ENCODE peak calls at places on chromosomes 11 and 22, in nine cellular contexts. One of them, this sample, is unnamed.

GRCh38 chr11:7016011-7016410 is 4.1 kb downstream of the ZNF214 start:
- DNase-seq in testis: no peak
- DNase-seq in transverse colon: no peak
- DNase-seq in A549: no peak
- DNase-seq in sigmoid colon: no peak
- DNase-seq in spleen: no peak
- DNase-seq in ovary: no peak
- DNase-seq in IMR-90: no peak
- DNase-seq in stomach: no peak
- DNase-seq in this sample: no peak

GRCh38 chr22:40178417-40179409 is 988 bp downstream of the TNRC6B start:
- DNase-seq in testis: peak; percentile 57
- DNase-seq in transverse colon: peak; percentile 37
- DNase-seq in A549: no peak
- DNase-seq in sigmoid colon: no peak
- DNase-seq in spleen: peak; percentile 77
- DNase-seq in ovary: no peak
- DNase-seq in IMR-90: peak; percentile 57
- DNase-seq in stomach: no peak
- DNase-seq in this sample: peak; percentile 60

GRCh38 chr11:28838741-28839140 is 730.6 kb downstream of the METTL15 start:
- DNase-seq in testis: no peak
- DNase-seq in transverse colon: no peak
- DNase-seq in A549: no peak
- DNase-seq in sigmoid colon: no peak
- DNase-seq in spleen: no peak
- DNase-seq in ovary: no peak
- DNase-seq in IMR-90: peak; percentile 84
- DNase-seq in stomach: no peak
- DNase-seq in this sample: no peak

GRCh38 chr22:49106136-49106930 is 721.3 kb downstream of the BRD1 start:
- DNase-seq in testis: no peak
- DNase-seq in transverse colon: no peak
- DNase-seq in A549: no peak
- DNase-seq in sigmoid colon: peak; percentile 40
- DNase-seq in spleen: no peak
- DNase-seq in ovary: no peak
- DNase-seq in IMR-90: no peak
- DNase-seq in stomach: no peak
- DNase-seq in this sample: no peak

GRCh38 chr22:29265306-29265705 is 2.5 kb downstream of the RHBDD3 start:
- DNase-seq in testis: no peak
- DNase-seq in transverse colon: no peak
- DNase-seq in A549: no peak
- DNase-seq in sigmoid colon: no peak
- DNase-seq in spleen: peak; percentile 75
- DNase-seq in ovary: peak; percentile 23
- DNase-seq in IMR-90: no peak
- DNase-seq in stomach: no peak
- DNase-seq in this sample: no peak

GRCh38 chr11:4459470-4459869 is 10.4 kb downstream of the OR52K2 start:
- DNase-seq in testis: peak; percentile 27
- DNase-seq in transverse colon: peak; percentile 17
- DNase-seq in A549: no peak
- DNase-seq in sigmoid colon: no peak
- DNase-seq in spleen: peak; percentile 75
- DNase-seq in ovary: peak; percentile 54
- DNase-seq in IMR-90: no peak
- DNase-seq in stomach: no peak
- DNase-seq in this sample: peak; percentile 17

GRCh38 chr11:7571640-7572000 is 57.8 kb downstream of the PPFIBP2 start:
- DNase-seq in testis: peak; percentile 85
- DNase-seq in transverse colon: peak; percentile 82
- DNase-seq in A549: peak; percentile 79
- DNase-seq in sigmoid colon: peak; percentile 73
- DNase-seq in spleen: no peak
- DNase-seq in ovary: peak; percentile 83
- DNase-seq in IMR-90: peak; percentile 69
- DNase-seq in stomach: peak; percentile 79
- DNase-seq in this sample: peak; percentile 77

GRCh38 chr11:102831128-102831708 is 12.2 kb downstream of the MMP3 start:
- DNase-seq in testis: peak; percentile 56
- DNase-seq in transverse colon: peak; percentile 51
- DNase-seq in A549: peak; percentile 16
- DNase-seq in sigmoid colon: peak; percentile 70
- DNase-seq in spleen: no peak
- DNase-seq in ovary: no peak
- DNase-seq in IMR-90: peak; percentile 23
- DNase-seq in stomach: no peak
- DNase-seq in this sample: no peak

GRCh38 chr11:121321614-121322243 is 29.2 kb downstream of the SC5D start:
- DNase-seq in testis: peak; percentile 73
- DNase-seq in transverse colon: peak; percentile 49
- DNase-seq in A549: peak; percentile 15
- DNase-seq in sigmoid colon: no peak
- DNase-seq in spleen: no peak
- DNase-seq in ovary: no peak
- DNase-seq in IMR-90: peak; percentile 1
- DNase-seq in stomach: no peak
- DNase-seq in this sample: peak; percentile 18

GRCh38 chr11:70483940-70484339 is 85.6 kb downstream of the CTTN start:
- DNase-seq in testis: no peak
- DNase-seq in transverse colon: no peak
- DNase-seq in A549: no peak
- DNase-seq in sigmoid colon: no peak
- DNase-seq in spleen: no peak
- DNase-seq in ovary: no peak
- DNase-seq in IMR-90: no peak
- DNase-seq in stomach: no peak
- DNase-seq in this sample: no peak

GRCh38 chr11:9571766-9572120 is 1.7 kb upstream of the WEE1 start:
- DNase-seq in testis: no peak
- DNase-seq in transverse colon: no peak
- DNase-seq in A549: no peak
- DNase-seq in sigmoid colon: no peak
- DNase-seq in spleen: no peak
- DNase-seq in ovary: no peak
- DNase-seq in IMR-90: no peak
- DNase-seq in stomach: no peak
- DNase-seq in this sample: no peak

GRCh38 chr11:128235958-128236357 is 351.4 kb downstream of the ETS1 start:
- DNase-seq in testis: no peak
- DNase-seq in transverse colon: no peak
- DNase-seq in A549: no peak
- DNase-seq in sigmoid colon: peak; percentile 69
- DNase-seq in spleen: no peak
- DNase-seq in ovary: peak; percentile 26
- DNase-seq in IMR-90: no peak
- DNase-seq in stomach: no peak
- DNase-seq in this sample: no peak

GRCh38 chr22:17243524-17243923 is 24.3 kb upstream of the ADA2 start:
- DNase-seq in testis: no peak
- DNase-seq in transverse colon: peak; percentile 27
- DNase-seq in A549: peak; percentile 9
- DNase-seq in sigmoid colon: no peak
- DNase-seq in spleen: peak; percentile 82
- DNase-seq in ovary: no peak
- DNase-seq in IMR-90: no peak
- DNase-seq in stomach: no peak
- DNase-seq in this sample: peak; percentile 61

DNA sequence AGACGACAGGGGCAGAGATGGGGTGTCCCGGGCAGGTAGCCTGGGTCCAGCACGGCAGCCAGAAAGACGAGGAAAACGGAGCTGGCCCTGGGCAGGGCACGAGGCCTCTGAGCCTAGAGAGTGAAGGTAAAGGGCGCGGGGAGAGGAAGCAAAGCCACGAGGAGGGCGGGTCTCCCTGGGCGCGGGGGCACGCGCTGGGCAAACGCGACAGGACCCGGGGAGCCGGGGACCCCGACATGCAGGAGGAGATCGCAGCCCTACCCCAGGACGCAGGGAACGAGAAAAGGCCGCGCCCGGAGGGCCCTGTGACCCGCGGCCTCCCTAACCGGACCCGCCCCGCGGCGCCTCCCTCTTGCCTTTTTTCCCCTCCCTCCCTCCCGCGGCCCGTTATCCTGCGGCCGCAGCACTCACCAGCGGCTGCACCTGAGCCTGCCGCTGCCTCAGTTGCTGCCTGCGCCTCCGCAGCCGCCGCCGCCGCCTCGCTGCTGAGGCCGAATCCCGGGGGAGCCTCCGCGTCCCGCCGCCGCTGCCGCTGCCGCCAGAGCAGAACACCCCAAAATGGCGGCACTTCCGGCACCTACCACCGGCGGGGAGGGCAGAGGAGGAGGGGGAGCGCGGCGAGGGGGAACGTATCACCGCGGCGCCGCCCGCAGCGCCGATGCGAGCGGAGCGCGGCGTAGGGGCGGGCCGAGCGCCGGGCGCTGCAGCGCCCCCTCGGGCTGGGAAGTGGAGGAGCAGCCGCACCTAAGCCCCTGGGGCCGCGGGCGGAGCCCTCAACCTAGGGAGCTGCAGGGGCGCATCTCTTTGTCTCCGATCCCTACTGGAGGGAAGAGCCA is at the start of gene CELF1:
- DNase-seq in testis: peak; percentile 95
- DNase-seq in transverse colon: peak; percentile 93
- DNase-seq in A549: peak; percentile 90
- DNase-seq in sigmoid colon: peak; percentile 95
- DNase-seq in spleen: peak; percentile 99
- DNase-seq in ovary: peak; percentile 91
- DNase-seq in IMR-90: peak; percentile 83
- DNase-seq in stomach: peak; percentile 92
- DNase-seq in this sample: peak; percentile 96
- TF ChIP-seq POLR2A in testis: no peak
- TF ChIP-seq POLR2A in transverse colon: peak; percentile 46
- TF ChIP-seq POLR2A in A549: peak; percentile 73
- TF ChIP-seq POLR2A in sigmoid colon: peak; percentile 36
- TF ChIP-seq POLR2A in spleen: peak; percentile 46
- TF ChIP-seq POLR2A in ovary: peak; percentile 63
- TF ChIP-seq POLR2A in IMR-90: peak; percentile 43
- TF ChIP-seq POLR2A in stomach: no peak
- TF ChIP-seq POLR2A in this sample: peak; percentile 26

GRCh38 chr11:251550-251949 is 14.8 kb downstream of the PSMD13 start:
- DNase-seq in testis: no peak
- DNase-seq in transverse colon: no peak
- DNase-seq in A549: peak; percentile 23
- DNase-seq in sigmoid colon: no peak
- DNase-seq in spleen: no peak
- DNase-seq in ovary: no peak
- DNase-seq in IMR-90: no peak
- DNase-seq in stomach: no peak
- DNase-seq in this sample: no peak
- TF ChIP-seq POLR2A in testis: no peak
- TF ChIP-seq POLR2A in transverse colon: no peak
- TF ChIP-seq POLR2A in A549: no peak
- TF ChIP-seq POLR2A in sigmoid colon: no peak
- TF ChIP-seq POLR2A in spleen: no peak
- TF ChIP-seq POLR2A in ovary: no peak
- TF ChIP-seq POLR2A in IMR-90: no peak
- TF ChIP-seq POLR2A in stomach: no peak
- TF ChIP-seq POLR2A in this sample: no peak

DNA sequence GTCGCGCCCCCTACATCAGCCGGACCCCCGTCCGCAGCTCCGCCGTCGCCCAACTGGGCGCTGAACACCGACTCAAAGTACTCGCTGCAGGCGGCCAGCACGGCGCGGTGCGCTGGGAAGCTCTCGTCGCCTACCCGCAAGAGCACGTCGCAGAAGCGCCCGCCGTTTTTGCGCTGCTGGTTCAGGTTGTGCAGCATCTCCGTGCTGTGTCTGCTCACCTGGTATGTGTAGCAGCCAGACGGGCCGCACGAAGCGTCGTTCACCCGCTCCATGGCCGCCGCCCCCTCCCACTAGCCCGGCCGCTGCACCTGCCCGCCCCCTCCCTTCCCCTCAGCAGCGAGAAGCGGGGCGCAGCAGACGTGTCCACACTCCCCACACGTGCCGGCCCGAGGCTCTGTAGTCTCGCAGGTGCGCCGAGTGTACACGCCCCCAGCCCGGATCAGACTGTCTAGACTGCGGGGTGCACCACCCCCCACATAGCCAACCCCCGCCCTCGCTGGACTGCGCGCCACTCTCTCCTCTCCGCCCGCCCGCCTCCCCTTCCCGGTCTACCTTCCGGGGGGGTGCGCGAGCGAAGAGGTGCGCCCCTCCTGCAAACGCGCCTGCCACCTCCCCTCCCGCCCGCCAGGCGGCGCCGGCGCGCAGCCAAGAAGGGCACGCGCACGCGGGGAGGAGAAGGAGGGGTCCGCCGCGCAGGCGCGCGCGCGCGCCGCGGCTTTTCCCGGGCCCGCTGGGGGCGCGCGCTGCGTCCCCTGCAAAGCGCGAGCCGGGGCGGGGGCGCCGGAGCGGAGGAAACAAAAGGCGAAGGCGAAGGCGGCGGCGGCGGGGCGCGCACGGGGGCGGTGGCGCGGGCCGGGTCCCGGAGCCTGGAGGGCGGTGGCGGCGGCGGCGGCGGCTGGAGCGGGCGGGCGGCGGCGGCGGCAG is 553 bp downstream of the PATZ1 start:
- DNase-seq in testis: peak; percentile 89
- DNase-seq in transverse colon: peak; percentile 88
- DNase-seq in A549: peak; percentile 79
- DNase-seq in sigmoid colon: peak; percentile 90
- DNase-seq in spleen: peak; percentile 96
- DNase-seq in ovary: peak; percentile 85
- DNase-seq in IMR-90: peak; percentile 83
- DNase-seq in stomach: peak; percentile 88
- DNase-seq in this sample: peak; percentile 93
- TF ChIP-seq POLR2A in testis: no peak
- TF ChIP-seq POLR2A in transverse colon: no peak
- TF ChIP-seq POLR2A in A549: no peak
- TF ChIP-seq POLR2A in sigmoid colon: no peak
- TF ChIP-seq POLR2A in spleen: no peak
- TF ChIP-seq POLR2A in ovary: no peak
- TF ChIP-seq POLR2A in IMR-90: peak; percentile 37
- TF ChIP-seq POLR2A in stomach: no peak
- TF ChIP-seq POLR2A in this sample: peak; percentile 48

DNA sequence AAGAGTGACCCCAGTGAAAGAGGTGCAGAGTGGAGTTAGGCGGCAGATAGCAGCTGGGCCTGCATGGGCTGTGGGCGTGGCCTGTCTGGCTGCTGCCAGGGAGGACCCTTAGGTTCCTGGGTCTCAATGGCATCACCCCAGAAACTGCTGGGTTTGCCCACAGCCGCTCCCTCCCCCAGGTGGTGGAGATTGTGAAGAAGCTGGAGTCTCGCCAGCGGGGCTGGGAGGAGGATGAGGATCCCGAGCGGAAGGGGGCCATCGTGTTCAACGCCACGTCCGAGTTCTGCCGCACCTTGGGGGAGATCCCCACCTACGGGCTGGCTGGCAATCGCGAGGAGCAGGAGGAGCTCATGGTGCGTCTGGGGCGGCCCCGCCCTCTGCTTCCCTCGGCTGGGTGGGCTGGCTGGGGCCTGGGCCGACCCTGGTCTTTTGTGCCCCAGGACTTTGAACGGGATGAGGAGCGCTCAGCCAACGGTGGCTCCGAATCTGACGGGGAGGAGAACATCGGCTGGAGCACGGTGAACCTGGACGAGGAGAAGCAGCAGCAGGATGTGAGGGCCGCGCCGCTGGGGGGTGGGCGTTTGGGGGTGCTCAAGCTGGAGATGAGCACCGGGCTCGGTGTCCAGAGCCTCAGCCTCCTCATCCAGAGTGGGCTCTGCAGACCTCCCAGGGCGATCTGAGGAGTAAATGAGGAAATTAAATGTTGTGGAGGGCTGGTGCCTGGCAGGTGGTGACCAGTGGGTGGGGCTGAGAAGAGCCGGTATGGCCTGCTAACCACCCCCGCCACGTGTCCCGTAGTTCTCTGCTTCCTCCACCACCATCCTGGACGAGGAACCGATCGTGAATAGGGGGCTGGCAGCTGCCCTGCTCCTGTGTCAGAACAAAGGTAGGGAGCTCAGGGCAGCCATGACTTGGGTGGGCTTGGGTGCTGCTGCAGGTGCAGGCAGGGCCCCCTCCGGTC is 15.0 kb downstream of the SART1 start:
- DNase-seq in testis: no peak
- DNase-seq in transverse colon: no peak
- DNase-seq in A549: no peak
- DNase-seq in sigmoid colon: no peak
- DNase-seq in spleen: no peak
- DNase-seq in ovary: no peak
- DNase-seq in IMR-90: no peak
- DNase-seq in stomach: no peak
- DNase-seq in this sample: no peak
- TF ChIP-seq POLR2A in testis: no peak
- TF ChIP-seq POLR2A in transverse colon: no peak
- TF ChIP-seq POLR2A in A549: no peak
- TF ChIP-seq POLR2A in sigmoid colon: no peak
- TF ChIP-seq POLR2A in spleen: no peak
- TF ChIP-seq POLR2A in ovary: no peak
- TF ChIP-seq POLR2A in IMR-90: no peak
- TF ChIP-seq POLR2A in stomach: no peak
- TF ChIP-seq POLR2A in this sample: no peak

This sample was measured in Peyer's patch.